ENCODE peak calls at places on chromosomes 2 and 18, in ten cellular contexts. M, O, Y, Q, R, D, H, U, A and F are unnamed samples.

GRCh38 chr2:231000211-231000904 is 4.4 kb downstream of the SPATA3 start:
- DNase-seq in U (no peak), D (no peak), O (no peak), Q (no peak), M (no peak), H (no peak), R (no peak), Y (no peak), A (no peak), F (no peak)

GRCh38 chr2:236882931-236883330 is 202.8 kb upstream of the COPS8 start:
- DNase-seq in M (no peak), O (no peak), H (no peak), Q (no peak), R (peak), Y (no peak), U (no peak), A (no peak), D (no peak), F (no peak)

GRCh38 chr2:208548689-208549088 is 142.1 kb downstream of the PTH2R start:
- DNase-seq in M (no peak), D (no peak), O (no peak), H (no peak), U (no peak), Q (no peak), R (no peak), A (no peak), Y (no peak), F (no peak)

GRCh38 chr2:191155608-191156071 is 4.8 kb upstream of the STAT4 start:
- DNase-seq in H (peak), D (peak), M (peak), O (no peak), Y (no peak), R (peak), Q (no peak), A (peak), U (peak), F (peak)

GRCh38 chr18:1779587-1779986 is 791.7 kb downstream of the METTL4 start:
- DNase-seq in M (no peak), U (no peak), R (no peak), A (no peak), O (no peak), D (no peak), Y (no peak), H (no peak), Q (no peak), F (no peak)

GRCh38 chr2:61172671-61173070 is 10.7 kb downstream of the C2orf74 start:
- DNase-seq in Q (no peak), O (no peak), Y (no peak), M (no peak), H (no peak), U (no peak), D (no peak), A (no peak), R (no peak), F (no peak)

GRCh38 chr2:128585706-128586105 is 267.0 kb upstream of the HS6ST1 start:
- DNase-seq in U (peak), D (no peak), A (peak), Y (no peak), R (peak), Q (no peak), O (no peak), H (peak), M (no peak), F (peak)

GRCh38 chr2:211085056-211085680 is 528.8 kb downstream of the CPS1 start:
- DNase-seq in U (peak), O (no peak), A (peak), D (peak), Y (no peak), Q (peak), M (peak), H (peak), R (peak), F (peak)

GRCh38 chr2:19689769-19690168 is 212.0 kb downstream of the TTC32 start:
- DNase-seq in A (no peak), U (no peak), M (no peak), R (no peak), Q (no peak), O (no peak), Y (no peak), H (no peak), D (no peak), F (no peak)